ENCODE peak calls at places on chromosomes 12 and 14, in seven cellular contexts. O is fibroblast of lung, C is osteocyte, W is WTC11, X is Caco-2, I is nephron progenitor cell, E is retinal pigment epithelial cell. Z is an unnamed sample.
A peak's percentile ranks its signal among the peaks of the same experiment; 100 is the strongest.

GRCh38 chr12:22625671-22626251 is 790 bp downstream of the ETNK1 start:
- DNase-seq in O (peak; percentile 43), C (no peak), W (peak; percentile 33), X (peak; percentile 63), I (peak; percentile 47), E (peak; percentile 31), Z (peak; percentile 31)

GRCh38 chr14:88750413-88750812 is 42.3 kb downstream of the EML5 start:
- DNase-seq in O (no peak), C (no peak), W (no peak), X (no peak), I (no peak), E (no peak), Z (no peak)

GRCh38 chr12:77433799-77434198 is 368.4 kb upstream of the E2F7 start:
- DNase-seq in O (peak; percentile 4), C (no peak), W (no peak), X (no peak), I (no peak), E (peak; percentile 15), Z (no peak)

GRCh38 chr12:112924986-112925385 is 13.3 kb upstream of the OAS3 start:
- DNase-seq in O (no peak), C (no peak), W (no peak), X (no peak), I (no peak), E (no peak), Z (no peak)

GRCh38 chr12:114371250-114371649 is 34.7 kb downstream of the TBX5 start:
- DNase-seq in O (no peak), C (no peak), W (no peak), X (no peak), I (no peak), E (no peak), Z (no peak)

GRCh38 chr14:59067135-59067894 is 121.2 kb upstream of the DAAM1 start:
- DNase-seq in O (peak; percentile 3), C (no peak), W (no peak), X (no peak), I (no peak), E (peak; percentile 14), Z (no peak)

GRCh38 chr12:9751204-9752144 is 9.2 kb downstream of the CD69 start:
- DNase-seq in O (no peak), C (no peak), W (no peak), X (peak; percentile 26), I (no peak), E (no peak), Z (no peak)

GRCh38 chr12:43816168-43816567 is 10.1 kb upstream of the TWF1 start:
- DNase-seq in O (no peak), C (no peak), W (no peak), X (no peak), I (no peak), E (no peak), Z (no peak)

GRCh38 chr12:108804361-108804949 is 52.9 kb downstream of the SSH1 start:
- DNase-seq in O (peak; percentile 98), C (no peak), W (no peak), X (no peak), I (no peak), E (no peak), Z (no peak)

GRCh38 chr12:25970916-25971674 is 12.6 kb downstream of the RASSF8 start:
- DNase-seq in O (no peak), C (no peak), W (no peak), X (no peak), I (no peak), E (peak; percentile 59), Z (no peak)

GRCh38 chr12:94941440-94941862 is 62.0 kb downstream of the NDUFA12 start:
- DNase-seq in O (peak; percentile 82), C (no peak), W (no peak), X (no peak), I (no peak), E (peak; percentile 48), Z (peak; percentile 17)

GRCh38 chr12:88052686-88053085 is 23.5 kb upstream of the C12orf50 start:
- DNase-seq in O (peak; percentile 58), C (no peak), W (peak; percentile 26), X (peak; percentile 59), I (peak; percentile 14), E (no peak), Z (peak; percentile 34)

GRCh38 chr12:87809916-87810315 is 219.3 kb downstream of the C12orf50 start:
- DNase-seq in O (peak; percentile 77), C (no peak), W (no peak), X (no peak), I (no peak), E (no peak), Z (no peak)

GRCh38 chr14:76491172-76491930 is 115.4 kb downstream of the ESRRB start:
- DNase-seq in O (no peak), C (no peak), W (no peak), X (no peak), I (no peak), E (no peak), Z (peak; percentile 33)

GRCh38 chr14:71533396-71533795 is 398.8 kb upstream of the RGS6 start:
- DNase-seq in O (peak; percentile 35), C (no peak), W (no peak), X (no peak), I (no peak), E (no peak), Z (no peak)

GRCh38 chr12:56266634-56267442 is at the start of gene COQ10A:
- DNase-seq in O (peak; percentile 80), C (peak; percentile 94), W (peak; percentile 92), X (peak; percentile 92), I (peak; percentile 91), E (peak; percentile 51), Z (peak; percentile 93)
- TF ChIP-seq CTCF in O (peak; percentile 75), C (peak; percentile 82), W (no peak), X (peak; percentile 39), I (peak; percentile 47), E (peak; percentile 77), Z (peak; percentile 69)

GRCh38 chr12:62813031-62813829 is 121.7 kb downstream of the PPM1H start:
- DNase-seq in O (peak; percentile 74), C (no peak), W (peak; percentile 58), X (no peak), I (peak; percentile 65), E (no peak), Z (peak; percentile 69)
- TF ChIP-seq CTCF in O (peak; percentile 88), C (peak; percentile 74), W (peak; percentile 41), X (no peak), I (peak; percentile 73), E (peak; percentile 71), Z (peak; percentile 54)

GRCh38 chr14:105878125-105878524 is 351.7 kb downstream of the TMEM121 start:
- DNase-seq in O (no peak), C (peak; percentile 73), W (no peak), X (no peak), I (no peak), E (no peak), Z (peak; percentile 1)

GRCh38 chr14:105878554-105878953 is 352.2 kb downstream of the TMEM121 start:
- DNase-seq in O (no peak), C (peak; percentile 82), W (no peak), X (no peak), I (no peak), E (no peak), Z (no peak)

GRCh38 chr14:105877645-105878044 is 351.3 kb downstream of the TMEM121 start:
- DNase-seq in O (no peak), C (no peak), W (no peak), X (no peak), I (no peak), E (no peak), Z (peak; percentile 1)

GRCh38 chr14:105876158-105876557 is 349.8 kb downstream of the TMEM121 start:
- DNase-seq in O (no peak), C (peak; percentile 73), W (peak; percentile 1), X (no peak), I (no peak), E (no peak), Z (peak; percentile 2)

GRCh38 chr14:105876829-105877228 is 350.4 kb downstream of the TMEM121 start:
- DNase-seq in O (no peak), C (no peak), W (peak; percentile 4), X (no peak), I (no peak), E (no peak), Z (peak; percentile 1)
- TF ChIP-seq CTCF in O (no peak), C (no peak), W (no peak), X (no peak), I (no peak), E (no peak), Z (no peak)

DNA sequence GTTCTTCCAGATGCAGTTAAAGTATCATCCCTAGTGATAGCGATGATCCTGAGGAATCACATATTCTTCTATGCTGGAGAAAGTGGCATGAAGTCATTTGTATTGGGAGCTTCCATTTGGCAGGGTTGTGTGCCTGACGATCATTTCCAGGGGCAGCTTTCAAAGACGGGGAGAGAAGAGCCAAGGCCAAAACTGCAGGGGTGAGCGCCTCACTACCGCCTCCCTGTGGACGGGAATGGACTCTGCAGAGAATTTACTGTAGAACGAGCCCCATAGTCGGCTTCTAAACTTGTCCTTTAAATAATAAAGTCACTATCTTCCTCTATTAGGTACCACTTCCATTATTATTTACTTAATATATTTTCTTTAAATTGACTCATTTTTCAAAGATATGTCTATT is 555.9 kb upstream of the TMEM132C start:
- DNase-seq in O (no peak), C (no peak), W (peak; percentile 23), X (no peak), I (no peak), E (no peak), Z (no peak)
- TF ChIP-seq CTCF in O (peak; percentile 5), C (peak; percentile 42), W (peak; percentile 51), X (no peak), I (peak; percentile 41), E (peak; percentile 49), Z (peak; percentile 42)